ENCODE peak calls at places on chromosome 15, in seven cellular contexts. One of them, this sample, is unnamed.

GRCh38 chr15:67843571-67844387 is 3.9 kb upstream of the RNU6-1 start:
- DNase-seq in stomach: no peak
- DNase-seq in IMR-90: peak; percentile 56
- DNase-seq in heart left ventricle: no peak
- DNase-seq in HCT116: no peak
- DNase-seq in spleen: no peak
- DNase-seq in body of pancreas: no peak
- DNase-seq in this sample: peak; percentile 90

GRCh38 chr15:32843211-32843907 is 125.6 kb downstream of the GREM1 start:
- DNase-seq in stomach: no peak
- DNase-seq in IMR-90: no peak
- DNase-seq in heart left ventricle: no peak
- DNase-seq in HCT116: no peak
- DNase-seq in spleen: no peak
- DNase-seq in body of pancreas: no peak
- DNase-seq in this sample: no peak

GRCh38 chr15:33506781-33507180 is 196.0 kb downstream of the RYR3 start:
- DNase-seq in stomach: no peak
- DNase-seq in IMR-90: peak; percentile 28
- DNase-seq in heart left ventricle: no peak
- DNase-seq in HCT116: no peak
- DNase-seq in spleen: no peak
- DNase-seq in body of pancreas: no peak
- DNase-seq in this sample: no peak

GRCh38 chr15:68630205-68630555 is 51.4 kb downstream of the CORO2B start:
- DNase-seq in stomach: no peak
- DNase-seq in IMR-90: no peak
- DNase-seq in heart left ventricle: no peak
- DNase-seq in HCT116: no peak
- DNase-seq in spleen: peak; percentile 54
- DNase-seq in body of pancreas: no peak
- DNase-seq in this sample: no peak

GRCh38 chr15:56243117-56243773 is 434 bp downstream of the RFX7 start:
- DNase-seq in stomach: peak; percentile 31
- DNase-seq in IMR-90: peak; percentile 26
- DNase-seq in heart left ventricle: peak; percentile 53
- DNase-seq in HCT116: no peak
- DNase-seq in spleen: peak; percentile 88
- DNase-seq in body of pancreas: peak; percentile 44
- DNase-seq in this sample: peak; percentile 60

GRCh38 chr15:39213385-39213840 is 367.5 kb upstream of the THBS1 start:
- DNase-seq in stomach: peak; percentile 38
- DNase-seq in IMR-90: peak; percentile 99
- DNase-seq in heart left ventricle: peak; percentile 51
- DNase-seq in HCT116: peak; percentile 84
- DNase-seq in spleen: no peak
- DNase-seq in body of pancreas: peak; percentile 51
- DNase-seq in this sample: peak; percentile 66

GRCh38 chr15:88454867-88455810 is 12.0 kb downstream of the MRPL46 start:
- DNase-seq in stomach: peak; percentile 67
- DNase-seq in IMR-90: peak; percentile 69
- DNase-seq in heart left ventricle: peak; percentile 44
- DNase-seq in HCT116: peak; percentile 48
- DNase-seq in spleen: no peak
- DNase-seq in body of pancreas: peak; percentile 80
- DNase-seq in this sample: peak; percentile 68

GRCh38 chr15:70259030-70259424 is 161.3 kb upstream of the TLE3 start:
- DNase-seq in stomach: peak; percentile 79
- DNase-seq in IMR-90: peak; percentile 62
- DNase-seq in heart left ventricle: peak; percentile 74
- DNase-seq in HCT116: no peak
- DNase-seq in spleen: peak; percentile 93
- DNase-seq in body of pancreas: peak; percentile 91
- DNase-seq in this sample: peak; percentile 82

GRCh38 chr15:85381850-85382751 is 1.7 kb downstream of the AKAP13 start:
- DNase-seq in stomach: no peak
- DNase-seq in IMR-90: no peak
- DNase-seq in heart left ventricle: no peak
- DNase-seq in HCT116: no peak
- DNase-seq in spleen: no peak
- DNase-seq in body of pancreas: no peak
- DNase-seq in this sample: peak; percentile 25

GRCh38 chr15:72141171-72142084 is 23.2 kb downstream of the SENP8 start:
- DNase-seq in stomach: no peak
- DNase-seq in IMR-90: no peak
- DNase-seq in heart left ventricle: no peak
- DNase-seq in HCT116: no peak
- DNase-seq in spleen: no peak
- DNase-seq in body of pancreas: no peak
- DNase-seq in this sample: no peak

GRCh38 chr15:35481992-35482391 is 64.0 kb downstream of the DPH6 start:
- DNase-seq in stomach: no peak
- DNase-seq in IMR-90: peak; percentile 79
- DNase-seq in heart left ventricle: no peak
- DNase-seq in HCT116: peak; percentile 85
- DNase-seq in spleen: no peak
- DNase-seq in body of pancreas: no peak
- DNase-seq in this sample: no peak

GRCh38 chr15:29040367-29040745 is 154.6 kb downstream of the APBA2 start:
- DNase-seq in stomach: no peak
- DNase-seq in IMR-90: peak; percentile 70
- DNase-seq in heart left ventricle: no peak
- DNase-seq in HCT116: no peak
- DNase-seq in spleen: no peak
- DNase-seq in body of pancreas: no peak
- DNase-seq in this sample: no peak

GRCh38 chr15:76335129-76335850 is 1.3 kb upstream of the ISL2 start:
- DNase-seq in stomach: no peak
- DNase-seq in IMR-90: no peak
- DNase-seq in heart left ventricle: no peak
- DNase-seq in HCT116: no peak
- DNase-seq in spleen: peak; percentile 82
- DNase-seq in body of pancreas: no peak
- DNase-seq in this sample: no peak

GRCh38 chr15:98951493-98952320 is 55.9 kb downstream of the PGPEP1L start:
- DNase-seq in stomach: peak; percentile 38
- DNase-seq in IMR-90: no peak
- DNase-seq in heart left ventricle: no peak
- DNase-seq in HCT116: no peak
- DNase-seq in spleen: peak; percentile 65
- DNase-seq in body of pancreas: peak; percentile 85
- DNase-seq in this sample: peak; percentile 66

GRCh38 chr15:80367094-80367493 is 37.1 kb upstream of the ARNT2 start:
- DNase-seq in stomach: no peak
- DNase-seq in IMR-90: peak; percentile 7
- DNase-seq in heart left ventricle: no peak
- DNase-seq in HCT116: peak; percentile 45
- DNase-seq in spleen: no peak
- DNase-seq in body of pancreas: no peak
- DNase-seq in this sample: peak; percentile 32

GRCh38 chr15:25439456-25439836 is 622 bp upstream of the UBE3A start:
- DNase-seq in stomach: peak; percentile 27
- DNase-seq in IMR-90: peak; percentile 10
- DNase-seq in heart left ventricle: no peak
- DNase-seq in HCT116: peak; percentile 6
- DNase-seq in spleen: no peak
- DNase-seq in body of pancreas: peak; percentile 55
- DNase-seq in this sample: peak; percentile 32

GRCh38 chr15:22963546-22964125 is 16.5 kb downstream of the CYFIP1 start:
- DNase-seq in stomach: no peak
- DNase-seq in IMR-90: peak; percentile 44
- DNase-seq in heart left ventricle: no peak
- DNase-seq in HCT116: no peak
- DNase-seq in spleen: peak; percentile 64
- DNase-seq in body of pancreas: no peak
- DNase-seq in this sample: no peak
- H3K4me3 ChIP-seq in stomach: no peak overlapping the region
- H3K4me3 ChIP-seq in IMR-90: no peak overlapping the region
- H3K4me3 ChIP-seq in heart left ventricle: peak overlapping the region; percentile 7
- H3K4me3 ChIP-seq in HCT116: no peak overlapping the region
- H3K4me3 ChIP-seq in spleen: no peak overlapping the region
- H3K4me3 ChIP-seq in body of pancreas: no peak overlapping the region
- H3K4me3 ChIP-seq in this sample: no peak overlapping the region

GRCh38 chr15:64096486-64097431 is 977 bp downstream of the SNX1 start:
- DNase-seq in stomach: no peak
- DNase-seq in IMR-90: peak; percentile 43
- DNase-seq in heart left ventricle: no peak
- DNase-seq in HCT116: no peak
- DNase-seq in spleen: no peak
- DNase-seq in body of pancreas: no peak
- DNase-seq in this sample: no peak
- TF ChIP-seq CTCF in stomach: no peak
- TF ChIP-seq CTCF in IMR-90: peak; percentile 19
- TF ChIP-seq CTCF in heart left ventricle: no peak
- TF ChIP-seq CTCF in HCT116: peak; percentile 16
- TF ChIP-seq CTCF in spleen: peak; percentile 11
- TF ChIP-seq CTCF in body of pancreas: no peak
- TF ChIP-seq CTCF in this sample: no peak

GRCh38 chr15:42056934-42057743 is 36.3 kb upstream of the PLA2G4E start:
- DNase-seq in stomach: peak; percentile 84
- DNase-seq in IMR-90: peak; percentile 62
- DNase-seq in heart left ventricle: peak; percentile 76
- DNase-seq in HCT116: peak; percentile 95
- DNase-seq in spleen: peak; percentile 84
- DNase-seq in body of pancreas: peak; percentile 84
- DNase-seq in this sample: peak; percentile 90
- TF ChIP-seq POLR2A in stomach: no peak
- TF ChIP-seq POLR2A in IMR-90: no peak
- TF ChIP-seq POLR2A in heart left ventricle: no peak
- TF ChIP-seq POLR2A in HCT116: peak; percentile 62
- TF ChIP-seq POLR2A in spleen: no peak
- TF ChIP-seq POLR2A in body of pancreas: peak; percentile 24
- TF ChIP-seq POLR2A in this sample: no peak

DNA sequence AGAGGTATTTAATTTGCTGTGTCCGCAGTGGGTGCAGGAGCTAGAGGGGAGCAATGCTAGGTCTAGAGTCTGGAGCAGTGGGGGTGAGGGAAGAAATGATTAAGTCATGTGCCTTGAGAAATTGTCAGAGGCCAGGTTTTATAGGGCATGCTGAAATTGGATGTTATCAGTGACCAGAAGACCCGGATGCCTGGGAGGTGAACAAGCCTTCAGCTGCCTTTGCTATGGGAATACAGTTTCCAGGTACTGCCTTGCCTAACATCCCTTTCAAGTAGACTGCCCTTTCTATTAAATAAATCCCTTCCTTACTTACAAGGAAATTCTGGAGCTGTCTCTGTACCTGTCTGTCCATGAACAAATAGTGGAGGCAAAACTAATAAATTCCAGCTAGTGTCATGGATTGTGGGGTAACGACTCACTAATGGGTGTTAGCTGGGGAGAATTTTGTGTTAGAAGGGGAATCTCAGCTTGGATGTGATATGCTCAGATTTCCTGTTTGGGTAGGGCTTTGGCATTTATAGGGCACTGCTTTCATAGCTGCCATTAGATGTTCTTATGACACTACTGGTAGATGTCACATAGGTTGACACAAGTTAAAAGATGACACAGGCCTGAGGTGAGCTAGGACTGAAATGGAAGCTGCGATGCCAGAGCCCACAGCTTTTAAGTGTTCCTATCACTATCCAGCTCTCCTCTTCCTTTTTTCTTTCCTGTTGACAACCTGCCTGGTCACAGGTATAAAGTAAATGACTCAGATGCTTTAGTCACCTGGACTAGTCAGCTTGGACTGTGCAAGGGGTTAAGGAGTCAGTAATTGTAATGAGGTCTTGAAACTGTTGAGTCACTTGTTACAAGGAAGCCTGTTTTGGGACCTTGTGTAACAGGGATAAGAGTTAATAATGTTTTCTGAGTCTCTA is 21.3 kb downstream of the CHD2 start:
- DNase-seq in stomach: no peak
- DNase-seq in IMR-90: peak; percentile 73
- DNase-seq in heart left ventricle: no peak
- DNase-seq in HCT116: peak; percentile 89
- DNase-seq in spleen: no peak
- DNase-seq in body of pancreas: no peak
- DNase-seq in this sample: no peak
- H3K4me3 ChIP-seq in stomach: peak overlapping the region; percentile 9
- H3K4me3 ChIP-seq in IMR-90: no peak overlapping the region
- H3K4me3 ChIP-seq in heart left ventricle: no peak overlapping the region
- H3K4me3 ChIP-seq in HCT116: no peak overlapping the region
- H3K4me3 ChIP-seq in spleen: no peak overlapping the region
- H3K4me3 ChIP-seq in body of pancreas: no peak overlapping the region
- H3K4me3 ChIP-seq in this sample: no peak overlapping the region

DNA sequence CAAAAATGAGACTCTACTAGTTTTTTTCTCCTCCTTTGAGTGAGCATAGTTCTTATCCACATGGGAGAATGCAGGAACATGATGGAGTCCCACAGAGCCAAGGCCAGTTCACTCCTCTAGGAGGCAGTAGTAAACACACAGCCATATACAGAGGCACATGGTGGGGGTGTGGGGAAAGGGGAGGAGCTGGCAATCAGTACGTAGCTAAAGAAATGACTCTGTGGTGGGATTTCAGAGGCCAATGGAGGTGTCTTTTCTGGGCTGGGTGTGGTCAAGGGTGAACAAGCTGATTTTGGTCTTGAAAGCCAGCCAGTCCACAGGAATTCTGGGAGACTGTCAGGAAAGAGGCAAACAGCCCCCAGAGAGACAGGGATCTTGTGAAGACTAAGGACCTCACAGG is 6.6 kb upstream of the RAB11A start:
- DNase-seq in stomach: peak; percentile 38
- DNase-seq in IMR-90: peak; percentile 56
- DNase-seq in heart left ventricle: no peak
- DNase-seq in HCT116: peak; percentile 90
- DNase-seq in spleen: no peak
- DNase-seq in body of pancreas: peak; percentile 58
- DNase-seq in this sample: peak; percentile 65
- TF ChIP-seq CTCF in stomach: peak; percentile 11
- TF ChIP-seq CTCF in IMR-90: peak; percentile 47
- TF ChIP-seq CTCF in heart left ventricle: peak; percentile 24
- TF ChIP-seq CTCF in HCT116: peak; percentile 78
- TF ChIP-seq CTCF in spleen: peak; percentile 34
- TF ChIP-seq CTCF in body of pancreas: peak; percentile 40
- TF ChIP-seq CTCF in this sample: peak; percentile 7